ENCODE peak calls at places on chromosomes 4 and X, in seven cellular contexts. E is A673; R is left ventricle myocardium inferior; A is sigmoid colon; U is left lung; W is pancreas; D is effector memory CD4-positive, alpha-beta T cell. O is an unnamed sample.
A peak's percentile ranks its signal among the peaks of the same experiment; 100 is the strongest.

GRCh38 chr4:152259866-152260265 is 276.0 kb downstream of the FBXW7 start:
- DNase-seq in E (no peak), R (no peak), A (no peak), U (no peak), W (no peak), D (no peak), O (no peak)

GRCh38 chrX:39969099-39969825 is 128.5 kb downstream of the BCOR start:
- DNase-seq in E (peak; percentile 56), R (no peak), A (no peak), U (no peak), W (no peak), D (no peak), O (peak; percentile 25)

GRCh38 chr4:32140636-32141035 is 1420.5 kb downstream of the PCDH7 start:
- DNase-seq in E (peak; percentile 97), R (no peak), A (no peak), U (no peak), W (no peak), D (no peak), O (no peak)

GRCh38 chr4:184613405-184613804 is 35.8 kb downstream of the CASP3 start:
- DNase-seq in E (no peak), R (no peak), A (no peak), U (no peak), W (no peak), D (no peak), O (no peak)

GRCh38 chrX:68196939-68197791 is 236.1 kb downstream of the OPHN1 start:
- DNase-seq in E (peak; percentile 64), R (no peak), A (no peak), U (no peak), W (no peak), D (no peak), O (peak; percentile 26)

GRCh38 chr4:76447326-76447954 is 12.4 kb downstream of the SHROOM3 start:
- DNase-seq in E (no peak), R (no peak), A (no peak), U (no peak), W (no peak), D (no peak), O (no peak)

GRCh38 chr4:122960298-122960985 is 38.0 kb upstream of the NUDT6 start:
- DNase-seq in E (no peak), R (no peak), A (no peak), U (no peak), W (no peak), D (no peak), O (no peak)

GRCh38 chr4:82733636-82734035 is 65.0 kb downstream of the SCD5 start:
- DNase-seq in E (no peak), R (no peak), A (no peak), U (no peak), W (no peak), D (no peak), O (no peak)

GRCh38 chr4:87188932-87189331 is 31.5 kb downstream of the KLHL8 start:
- DNase-seq in E (peak; percentile 0), R (no peak), A (no peak), U (no peak), W (no peak), D (no peak), O (no peak)

GRCh38 chr4:89316931-89317366 is 9.3 kb upstream of the GPRIN3 start:
- DNase-seq in E (peak; percentile 3), R (no peak), A (no peak), U (no peak), W (no peak), D (peak; percentile 27), O (peak; percentile 82)

GRCh38 chr4:87007345-87008181 is 72.8 kb downstream of the AFF1 start:
- DNase-seq in E (peak; percentile 59), R (peak; percentile 73), A (peak; percentile 88), U (peak; percentile 70), W (peak; percentile 72), D (peak; percentile 19), O (peak; percentile 54)

GRCh38 chr4:5656415-5656814 is 51.9 kb downstream of the EVC2 start:
- DNase-seq in E (peak; percentile 9), R (no peak), A (no peak), U (no peak), W (no peak), D (no peak), O (no peak)

GRCh38 chr4:134308910-134309309 is 107.3 kb upstream of the PABPC4L start:
- DNase-seq in E (no peak), R (no peak), A (no peak), U (no peak), W (no peak), D (no peak), O (no peak)

GRCh38 chrX:22177950-22178349 is 94.8 kb upstream of the CBLL2 start:
- DNase-seq in E (no peak), R (no peak), A (no peak), U (no peak), W (no peak), D (no peak), O (no peak)

GRCh38 chr4:20984011-20984836 is 284.0 kb downstream of the PACRGL start:
- DNase-seq in E (no peak), R (peak; percentile 15), A (peak; percentile 74), U (no peak), W (peak; percentile 51), D (no peak), O (no peak)

GRCh38 chrX:107880054-107880610 is 54.5 kb downstream of the MID2 start:
- DNase-seq in E (no peak), R (no peak), A (no peak), U (no peak), W (no peak), D (no peak), O (no peak)

GRCh38 chr4:151055539-151055938 is 40.5 kb upstream of the LRBA start:
- DNase-seq in E (no peak), R (no peak), A (no peak), U (no peak), W (no peak), D (no peak), O (no peak)

GRCh38 chr4:17958185-17958584 is 63.4 kb downstream of the LCORL start:
- DNase-seq in E (no peak), R (no peak), A (no peak), U (no peak), W (no peak), D (no peak), O (no peak)

GRCh38 chr4:88786011-88786410 is 88.4 kb upstream of the NAP1L5 start:
- DNase-seq in E (no peak), R (no peak), A (no peak), U (no peak), W (no peak), D (no peak), O (no peak)

GRCh38 chr4:82697561-82697960 is 101.0 kb downstream of the SCD5 start:
- DNase-seq in E (no peak), R (no peak), A (no peak), U (no peak), W (no peak), D (no peak), O (no peak)

GRCh38 chrX:107713205-107714195 is 62.1 kb downstream of the TSC22D3 start:
- DNase-seq in E (no peak), R (no peak), A (peak; percentile 69), U (no peak), W (no peak), D (peak; percentile 47), O (peak; percentile 52)

GRCh38 chr4:11635336-11635735 is 206.6 kb upstream of the HS3ST1 start:
- DNase-seq in E (no peak), R (no peak), A (no peak), U (no peak), W (no peak), D (no peak), O (no peak)

GRCh38 chrX:119477812-119478232 is 9.6 kb downstream of the SLC25A5 start:
- DNase-seq in E (peak; percentile 51), R (no peak), A (no peak), U (no peak), W (no peak), D (no peak), O (no peak)

GRCh38 chrX:39214380-39215126 is 413.3 kb downstream of the MID1IP1 start:
- DNase-seq in E (no peak), R (no peak), A (no peak), U (no peak), W (no peak), D (no peak), O (no peak)

GRCh38 chr4:38386654-38387188 is 277.3 kb upstream of the KLF3 start:
- DNase-seq in E (no peak), R (no peak), A (no peak), U (no peak), W (no peak), D (no peak), O (no peak)

GRCh38 chr4:4791299-4791798 is 68.1 kb upstream of the MSX1 start:
- DNase-seq in E (peak; percentile 86), R (no peak), A (no peak), U (no peak), W (no peak), D (no peak), O (no peak)

GRCh38 chr4:53682196-53682595 is 90.9 kb upstream of the LNX1 start:
- DNase-seq in E (no peak), R (no peak), A (no peak), U (no peak), W (no peak), D (no peak), O (no peak)

GRCh38 chr4:108345862-108346530 is 177.3 kb upstream of the LEF1 start:
- DNase-seq in E (no peak), R (no peak), A (no peak), U (no peak), W (no peak), D (no peak), O (no peak)

GRCh38 chr4:83179205-83179604 is 64.7 kb upstream of the PLAC8 start:
- DNase-seq in E (no peak), R (no peak), A (no peak), U (no peak), W (no peak), D (no peak), O (no peak)

GRCh38 chrX:133444952-133445831 is 29.9 kb upstream of the GPC4 start:
- DNase-seq in E (peak; percentile 57), R (no peak), A (no peak), U (no peak), W (no peak), D (no peak), O (no peak)
- H3K4me3 ChIP-seq in E (peak overlapping the region; percentile 38), R (peak overlapping the region; percentile 55), A (peak overlapping the region; percentile 33), U (peak overlapping the region; percentile 17), W (no peak overlapping the region), D (no peak overlapping the region), O (no peak overlapping the region)

DNA sequence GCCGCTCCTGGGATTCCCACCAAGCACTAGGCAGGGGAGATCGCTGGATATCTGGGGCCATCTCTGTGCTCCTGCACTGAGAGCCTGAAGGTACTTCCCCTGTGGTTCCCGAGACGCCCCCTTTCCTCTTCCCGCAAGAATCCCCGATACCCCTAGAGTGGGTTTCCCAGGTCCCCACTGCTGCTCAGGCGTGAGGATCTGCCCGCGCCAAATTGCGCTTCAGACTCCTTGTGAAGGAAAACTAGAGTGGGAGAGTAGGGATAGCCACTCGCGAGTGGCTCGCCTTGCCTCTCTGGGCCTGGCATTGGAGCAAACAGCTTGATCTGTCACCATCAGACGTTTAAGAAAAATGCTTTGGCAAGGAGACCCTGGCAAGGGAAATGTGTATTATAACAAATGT is 1.5 kb downstream of the IL1RAPL2 start:
- DNase-seq in E (no peak), R (no peak), A (no peak), U (no peak), W (peak; percentile 24), D (no peak), O (no peak)
- H3K27me3 ChIP-seq in E (peaks cover 58% of the 10 kb centered on the region), R (peaks cover 57% of the 10 kb centered on the region), A (peaks cover 15% of the 10 kb centered on the region), U (peaks cover 30% of the 10 kb centered on the region), W (peaks cover 8% of the 10 kb centered on the region), D (peaks cover 4% of the 10 kb centered on the region), O (no peaks in the 10 kb centered on the region)

GRCh38 chrX:53282313-53282712 is 929 bp upstream of the IQSEC2 start:
- DNase-seq in E (peak; percentile 49), R (no peak), A (no peak), U (no peak), W (no peak), D (no peak), O (no peak)
- H3K4me3 ChIP-seq in E (no peak overlapping the region), R (no peak overlapping the region), A (no peak overlapping the region), U (no peak overlapping the region), W (no peak overlapping the region), D (no peak overlapping the region), O (no peak overlapping the region)

GRCh38 chrX:140586951-140587350 is 82.1 kb upstream of the SOX3 start:
- DNase-seq in E (no peak), R (no peak), A (no peak), U (no peak), W (no peak), D (no peak), O (no peak)
- H3K27me3 ChIP-seq in E (peaks cover 9% of the 10 kb centered on the region), R (no peaks in the 10 kb centered on the region), A (no peaks in the 10 kb centered on the region), U (no peaks in the 10 kb centered on the region), W (no peaks in the 10 kb centered on the region), D (no peaks in the 10 kb centered on the region), O (no peaks in the 10 kb centered on the region)